ENCODE peak calls at places on chromosomes 5 and 9, in ten cellular contexts. G, P, K, I, X, T, D, O, H and N are unnamed samples.

GRCh38 chr5:73369283-73369682 is 79.3 kb downstream of the FOXD1 start:
- DNase-seq in G (no peak), P (no peak), K (no peak), I (no peak), X (no peak), T (no peak), D (no peak), O (no peak), H (no peak), N (no peak)

GRCh38 chr9:100364013-100364412 is 11.3 kb upstream of the TEX10 start:
- DNase-seq in G (no peak), P (no peak), K (no peak), I (no peak), X (no peak), T (no peak), D (no peak), O (no peak), H (no peak), N (no peak)

GRCh38 chr9:129247285-129248153 is 69.5 kb upstream of the IER5L start:
- DNase-seq in G (no peak), P (no peak), K (peak), I (no peak), X (no peak), T (no peak), D (no peak), O (no peak), H (peak), N (no peak)

GRCh38 chr5:66987126-66987525 is 209.5 kb downstream of the CD180 start:
- DNase-seq in G (peak), P (no peak), K (no peak), I (no peak), X (no peak), T (no peak), D (no peak), O (no peak), H (no peak), N (no peak)

GRCh38 chr5:74641014-74641777 is 668 bp upstream of the ENC1 start:
- DNase-seq in G (peak), P (peak), K (peak), I (peak), X (peak), T (peak), D (peak), O (peak), H (peak), N (peak)

GRCh38 chr9:124257865-124258764 is at the start of gene NEK6:
- DNase-seq in G (peak), P (peak), K (peak), I (peak), X (peak), T (no peak), D (peak), O (no peak), H (peak), N (no peak)

GRCh38 chr9:68500457-68501158 is 40.1 kb downstream of the TMEM252 start:
- DNase-seq in G (peak), P (no peak), K (no peak), I (no peak), X (no peak), T (peak), D (no peak), O (no peak), H (no peak), N (no peak)

GRCh38 chr5:161546463-161547301 is at the start of gene GABRB2:
- DNase-seq in G (no peak), P (peak), K (no peak), I (peak), X (peak), T (no peak), D (peak), O (peak), H (no peak), N (no peak)

GRCh38 chr5:8349855-8350254 is 480.9 kb downstream of the MTRR start:
- DNase-seq in G (no peak), P (no peak), K (no peak), I (no peak), X (no peak), T (no peak), D (no peak), O (no peak), H (no peak), N (no peak)

GRCh38 chr5:74357827-74358226 is 282.7 kb downstream of the ENC1 start:
- DNase-seq in G (peak), P (no peak), K (no peak), I (no peak), X (no peak), T (no peak), D (no peak), O (no peak), H (no peak), N (no peak)

GRCh38 chr5:94240064-94240463 is 378.3 kb downstream of the KIAA0825 start:
- DNase-seq in G (no peak), P (no peak), K (no peak), I (no peak), X (no peak), T (no peak), D (no peak), O (no peak), H (no peak), N (no peak)

GRCh38 chr9:132698989-132699388 is 28.7 kb downstream of the GTF3C4 start:
- DNase-seq in G (no peak), P (no peak), K (no peak), I (peak), X (no peak), T (no peak), D (no peak), O (no peak), H (no peak), N (no peak)

GRCh38 chr5:74303575-74303974 is 337.0 kb downstream of the ENC1 start:
- DNase-seq in G (no peak), P (no peak), K (no peak), I (no peak), X (no peak), T (no peak), D (no peak), O (no peak), H (no peak), N (no peak)

GRCh38 chr9:116985636-116986414 is 298.7 kb downstream of the TRIM32 start:
- DNase-seq in G (no peak), P (no peak), K (no peak), I (no peak), X (no peak), T (no peak), D (no peak), O (no peak), H (no peak), N (no peak)

GRCh38 chr9:114738581-114739316 is 56.8 kb upstream of the TEX48 start:
- DNase-seq in G (peak), P (peak), K (peak), I (peak), X (peak), T (peak), D (no peak), O (peak), H (peak), N (peak)

GRCh38 chr9:97412628-97413382 is 909 bp downstream of the TDRD7 start:
- DNase-seq in G (peak), P (no peak), K (no peak), I (peak), X (no peak), T (peak), D (no peak), O (no peak), H (no peak), N (no peak)

GRCh38 chr9:97411440-97411788 is 482 bp upstream of the TDRD7 start:
- DNase-seq in G (no peak), P (no peak), K (no peak), I (no peak), X (no peak), T (no peak), D (no peak), O (no peak), H (no peak), N (no peak)

GRCh38 chr9:97415146-97415545 is 3.2 kb downstream of the TDRD7 start:
- DNase-seq in G (no peak), P (no peak), K (no peak), I (no peak), X (no peak), T (no peak), D (no peak), O (no peak), H (no peak), N (no peak)

GRCh38 chr9:97413462-97413861 is 1.6 kb downstream of the TDRD7 start:
- DNase-seq in G (no peak), P (no peak), K (no peak), I (no peak), X (no peak), T (no peak), D (no peak), O (no peak), H (no peak), N (no peak)

DNA sequence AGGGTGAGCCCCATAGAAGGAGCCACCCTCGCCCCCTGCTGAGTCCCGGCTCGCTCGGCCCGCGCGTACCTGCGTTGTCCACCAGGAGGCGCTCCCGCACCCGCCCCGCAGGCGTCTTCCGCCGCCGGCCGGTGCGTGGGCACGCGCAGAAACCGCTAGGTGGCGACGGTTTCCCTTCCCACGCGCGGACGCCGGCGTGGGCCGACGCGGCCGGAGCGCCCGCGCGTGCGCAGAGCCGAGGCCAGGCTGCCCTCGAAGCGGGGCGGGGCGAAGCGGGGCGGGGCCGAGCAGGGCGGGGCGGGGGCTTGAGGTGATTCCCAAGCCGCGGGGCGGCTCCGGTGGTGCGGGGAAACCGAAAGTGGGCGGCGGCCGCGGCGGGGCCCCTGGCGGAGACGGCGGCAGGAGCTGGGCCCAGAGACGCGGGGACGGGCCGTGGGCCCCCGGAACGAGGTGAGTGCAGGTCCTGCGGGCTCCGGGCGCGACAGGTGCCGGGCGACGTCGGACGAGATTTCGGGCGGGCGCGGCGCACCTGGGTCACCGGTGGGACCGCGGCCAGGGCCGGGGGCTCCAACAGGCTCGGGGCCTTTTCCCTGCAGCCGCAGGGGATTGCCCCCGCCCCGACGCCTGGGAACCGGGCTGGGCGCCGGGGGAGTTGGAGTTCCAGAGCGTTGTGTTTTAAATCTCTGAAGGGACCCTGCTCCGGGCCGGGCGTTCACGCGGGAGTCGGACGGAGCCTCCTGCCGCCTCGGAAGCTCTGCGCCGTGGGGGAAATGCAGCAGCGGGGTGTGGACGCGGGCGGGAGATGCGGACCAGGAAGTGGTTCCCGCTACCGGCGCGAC is at the start of gene TDRD7:
- DNase-seq in G (peak), P (peak), K (peak), I (peak), X (peak), T (peak), D (peak), O (peak), H (peak), N (peak)
- TF ChIP-seq POLR2A in G (no peak), P (peak), K (no peak), I (no peak), X (no peak), T (no peak), D (peak), O (no peak), H (peak), N (no peak)

GRCh38 chr5:43019615-43020293 is 20.4 kb downstream of the ANXA2R start:
- DNase-seq in G (peak), P (peak), K (peak), I (peak), X (no peak), T (peak), D (no peak), O (no peak), H (no peak), N (peak)
- H3K27ac ChIP-seq in G (peak), P (peak), K (peak), I (peak), X (peak), T (peak), D (no peak), O (no peak), H (peak), N (peak)

DNA sequence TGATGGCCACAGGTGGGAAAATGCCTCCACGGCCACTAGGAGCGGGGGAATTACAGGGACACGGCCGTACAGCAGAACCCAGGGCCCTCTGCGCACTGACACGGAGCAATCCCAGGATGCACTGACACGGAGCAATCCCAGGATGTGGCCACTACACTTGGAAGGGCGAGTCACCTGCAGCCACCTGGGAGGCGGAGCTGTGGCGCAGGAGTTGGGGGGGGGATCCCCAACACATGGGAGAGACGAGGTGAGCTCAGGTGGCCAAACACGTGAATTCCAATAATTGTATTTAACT is 6.8 kb downstream of the CLPTM1L start:
- DNase-seq in G (no peak), P (no peak), K (peak), I (no peak), X (no peak), T (no peak), D (no peak), O (no peak), H (no peak), N (no peak)
- TF ChIP-seq POLR2A in G (no peak), P (no peak), K (no peak), I (no peak), X (no peak), T (no peak), D (no peak), O (no peak), H (no peak), N (no peak)

DNA sequence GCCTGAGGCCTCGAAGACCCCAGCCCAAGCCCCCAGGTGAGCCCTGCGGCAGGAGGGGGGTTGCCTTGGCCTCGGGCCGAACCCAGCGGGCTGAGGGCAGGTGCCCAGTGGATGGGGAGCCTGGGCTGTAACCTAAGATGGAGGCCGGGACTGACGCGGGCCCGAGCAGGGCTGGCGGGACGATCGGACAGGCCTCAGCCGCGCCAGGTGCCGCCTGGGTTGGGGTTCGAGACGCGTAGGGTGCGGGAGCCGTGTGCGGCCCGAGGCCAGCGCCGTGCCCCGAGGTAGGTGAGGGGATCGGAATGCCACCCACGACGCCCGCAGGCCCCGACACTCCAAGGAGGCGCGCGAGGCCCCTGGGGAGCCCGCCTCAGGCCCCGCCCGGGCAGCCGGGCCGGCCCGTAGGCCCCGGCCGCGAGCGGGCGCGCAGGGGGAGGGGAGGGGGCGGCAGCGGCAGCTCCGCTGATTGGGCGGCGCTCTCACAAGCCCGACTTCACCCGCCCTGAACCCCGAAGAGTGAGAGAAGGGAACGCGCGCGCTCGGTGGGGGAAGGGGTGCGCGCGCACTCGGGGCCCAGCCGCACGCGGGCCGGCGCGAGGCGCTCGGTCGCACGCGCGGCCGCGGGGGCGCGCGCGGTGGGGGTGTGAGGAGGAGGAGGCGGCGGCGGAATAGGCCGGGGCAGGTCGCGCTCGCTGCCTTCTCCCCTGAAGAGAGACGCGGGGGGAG is at the start of gene NSD1:
- DNase-seq in G (peak), P (peak), K (peak), I (peak), X (peak), T (peak), D (peak), O (peak), H (peak), N (peak)
- H3K27ac ChIP-seq in G (peak), P (peak), K (peak), I (peak), X (peak), T (peak), D (peak), O (peak), H (peak), N (peak)